ENCODE peak calls at places on chromosomes 16 and 17, in eight cellular contexts. Y is colonic mucosa, S is tibial nerve, K is uterus, G is astrocyte of the spinal cord, O is bronchial epithelial cell, B is left ventricle myocardium inferior, I is cardiac fibroblast. U is an unnamed sample.

GRCh38 chr17:7929158-7930029 is at the start of gene KCNAB3:
- DNase-seq in Y (no peak), S (no peak), K (peak; percentile 71), G (peak; percentile 74), O (peak; percentile 58), B (peak; percentile 27), I (peak; percentile 69), U (peak; percentile 70)

GRCh38 chr16:51708861-51709260 is 557.8 kb upstream of the SALL1 start:
- DNase-seq in Y (no peak), S (no peak), K (no peak), G (no peak), O (no peak), B (no peak), I (no peak), U (no peak)

GRCh38 chr16:77579283-77579985 is 142.9 kb upstream of the NUDT7 start:
- DNase-seq in Y (no peak), S (no peak), K (no peak), G (no peak), O (no peak), B (no peak), I (peak; percentile 84), U (peak; percentile 79)

GRCh38 chr17:80202197-80202596 is 17.9 kb downstream of the SGSH start:
- DNase-seq in Y (no peak), S (no peak), K (no peak), G (no peak), O (no peak), B (no peak), I (no peak), U (no peak)

GRCh38 chr16:71537643-71538042 is 11.4 kb downstream of the CHST4 start:
- DNase-seq in Y (peak; percentile 44), S (no peak), K (no peak), G (peak; percentile 25), O (peak; percentile 60), B (no peak), I (peak; percentile 61), U (peak; percentile 39)

GRCh38 chr17:28240688-28241340 is 78.2 kb upstream of the TMEM97 start:
- DNase-seq in Y (no peak), S (no peak), K (no peak), G (no peak), O (no peak), B (no peak), I (no peak), U (no peak)

GRCh38 chr17:48011405-48012150 is 26.0 kb downstream of the COPZ2 start:
- DNase-seq in Y (no peak), S (no peak), K (no peak), G (no peak), O (peak; percentile 29), B (no peak), I (peak; percentile 53), U (no peak)

GRCh38 chr16:74713876-74714275 is 13.2 kb upstream of the MLKL start:
- DNase-seq in Y (no peak), S (no peak), K (no peak), G (no peak), O (no peak), B (no peak), I (no peak), U (no peak)

GRCh38 chr16:84360748-84361147 is 7.6 kb upstream of the ATP2C2 start:
- DNase-seq in Y (no peak), S (no peak), K (no peak), G (no peak), O (no peak), B (no peak), I (no peak), U (no peak)

GRCh38 chr16:29705030-29705429 is 26.1 kb downstream of the QPRT start:
- DNase-seq in Y (no peak), S (no peak), K (no peak), G (peak; percentile 41), O (no peak), B (no peak), I (no peak), U (no peak)

GRCh38 chr17:61307905-61308886 is 91.4 kb upstream of the TBX2 start:
- DNase-seq in Y (no peak), S (no peak), K (peak; percentile 58), G (peak; percentile 93), O (no peak), B (no peak), I (peak; percentile 98), U (peak; percentile 100)

GRCh38 chr16:27033281-27033680 is 33.4 kb upstream of the C16orf82 start:
- DNase-seq in Y (no peak), S (no peak), K (no peak), G (no peak), O (no peak), B (no peak), I (no peak), U (no peak)
- H3K4me3 ChIP-seq in Y (no peak overlapping the region), S (no peak overlapping the region), K (no peak overlapping the region), G (no peak overlapping the region), O (no peak overlapping the region), B (no peak overlapping the region), I (no peak overlapping the region), U (no peak overlapping the region)

DNA sequence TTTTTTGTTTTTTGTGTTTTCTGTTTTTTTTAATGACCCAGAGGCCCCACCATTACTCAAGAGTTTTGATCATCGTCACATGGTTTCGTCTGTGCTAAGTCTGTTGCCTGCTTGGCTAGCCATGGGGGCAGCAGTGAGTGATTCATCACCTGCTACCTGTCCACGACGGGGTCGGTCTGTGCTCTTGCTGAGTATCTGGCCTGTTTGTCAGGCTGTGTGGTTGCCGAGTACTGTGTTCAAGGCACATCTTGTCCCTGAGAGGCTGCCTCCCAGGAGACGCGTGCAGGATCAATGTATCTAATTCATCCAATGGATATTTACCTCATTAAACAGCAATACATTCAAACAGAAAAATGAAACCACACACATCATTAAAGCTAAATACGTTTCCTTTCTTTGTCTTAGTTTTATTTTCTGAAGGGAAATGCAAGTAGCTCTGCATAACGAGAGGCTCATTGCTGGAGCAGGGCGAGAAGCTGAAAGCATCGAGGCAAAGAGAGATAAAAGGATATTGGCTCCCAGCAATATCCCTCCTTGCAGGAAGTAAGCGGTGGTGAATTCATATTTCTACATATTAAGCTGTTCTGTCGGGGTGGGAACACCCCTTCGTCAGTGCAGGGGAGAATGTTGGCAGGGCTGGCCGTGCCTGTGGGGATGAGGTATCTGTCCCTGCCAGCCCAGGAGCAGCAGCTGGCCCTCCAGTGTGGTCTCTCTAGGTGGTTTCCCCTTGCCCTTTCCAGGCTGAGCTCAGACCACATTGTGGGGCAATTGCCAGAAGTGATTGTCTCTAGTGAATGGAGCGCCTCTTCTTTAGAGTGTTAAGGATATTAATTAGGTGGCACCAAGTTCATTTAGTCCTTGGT is 166.2 kb upstream of the ASIC2 start:
- DNase-seq in Y (no peak), S (no peak), K (no peak), G (no peak), O (no peak), B (no peak), I (no peak), U (no peak)
- TF ChIP-seq CTCF in Y (no peak), S (no peak), K (no peak), G (no peak), O (no peak), B (no peak), I (no peak), U (no peak)

GRCh38 chr17:42120161-42121065 is 754 bp downstream of the KAT2A start:
- DNase-seq in Y (no peak), S (no peak), K (peak; percentile 35), G (no peak), O (no peak), B (no peak), I (no peak), U (no peak)

GRCh38 chr17:42124256-42124655 is 1.7 kb downstream of the HSPB9 start:
- DNase-seq in Y (no peak), S (no peak), K (no peak), G (no peak), O (no peak), B (no peak), I (no peak), U (no peak)

GRCh38 chr17:42121066-42121769 is at the start of gene KAT2A:
- DNase-seq in Y (peak; percentile 87), S (peak; percentile 63), K (peak; percentile 87), G (peak; percentile 71), O (peak; percentile 69), B (peak; percentile 86), I (peak; percentile 80), U (peak; percentile 74)

GRCh38 chr17:42125565-42125964 is 3.0 kb downstream of the HSPB9 start:
- DNase-seq in Y (no peak), S (no peak), K (no peak), G (no peak), O (no peak), B (no peak), I (no peak), U (no peak)

GRCh38 chr17:42122371-42123303 is at the start of gene HSPB9:
- DNase-seq in Y (peak; percentile 87), S (no peak), K (peak; percentile 69), G (no peak), O (peak; percentile 58), B (peak; percentile 56), I (no peak), U (peak; percentile 40)
- H3K4me3 ChIP-seq in Y (peak within 1 kb of the TSS; percentile 9), S (no peak within 1 kb of the TSS), K (no peak within 1 kb of the TSS), G (no peak within 1 kb of the TSS), O (no peak within 1 kb of the TSS), B (peak within 1 kb of the TSS; percentile 89), I (no peak within 1 kb of the TSS), U (no peak within 1 kb of the TSS)

GRCh38 chr17:43445009-43445589 is 38.7 kb upstream of the DHX8 start:
- DNase-seq in Y (no peak), S (no peak), K (no peak), G (no peak), O (no peak), B (no peak), I (no peak), U (no peak)
- TF ChIP-seq CTCF in Y (no peak), S (no peak), K (no peak), G (no peak), O (no peak), B (no peak), I (no peak), U (no peak)